ENCODE peak calls at places on chromosomes 11 and 22, in eight cellular contexts. R, Z, U, W, A, M, I and O are unnamed samples.

GRCh38 chr11:76901144-76901543 is 40.4 kb downstream of the ACER3 start:
- DNase-seq in R (no peak), Z (no peak), U (no peak), W (no peak), A (no peak), M (no peak), I (no peak), O (no peak)

GRCh38 chr11:116702772-116703360 is 69.9 kb downstream of the BUD13 start:
- DNase-seq in R (no peak), Z (no peak), U (no peak), W (peak), A (no peak), M (no peak), I (no peak), O (no peak)

GRCh38 chr11:130020323-130020722 is 17.7 kb upstream of the PRDM10 start:
- DNase-seq in R (no peak), Z (no peak), U (no peak), W (no peak), A (no peak), M (no peak), I (no peak), O (no peak)

GRCh38 chr22:24105018-24105360 is 76.3 kb upstream of the SUSD2 start:
- DNase-seq in R (peak), Z (no peak), U (no peak), W (no peak), A (no peak), M (no peak), I (peak), O (no peak)

GRCh38 chr11:10993186-10993585 is 135.3 kb upstream of the ZBED5 start:
- DNase-seq in R (no peak), Z (no peak), U (no peak), W (no peak), A (no peak), M (no peak), I (no peak), O (no peak)

GRCh38 chr11:19418221-19418620 is 177.5 kb upstream of the E2F8 start:
- DNase-seq in R (no peak), Z (no peak), U (no peak), W (no peak), A (no peak), M (no peak), I (no peak), O (no peak)

GRCh38 chr11:131217313-131218297 is 152.8 kb upstream of the NTM start:
- DNase-seq in R (no peak), Z (no peak), U (peak), W (no peak), A (no peak), M (no peak), I (no peak), O (peak)

GRCh38 chr11:63870351-63871197 is 31.7 kb downstream of the MARK2 start:
- DNase-seq in R (no peak), Z (no peak), U (no peak), W (peak), A (peak), M (no peak), I (no peak), O (no peak)

GRCh38 chr22:43884600-43885318 is 7.1 kb downstream of the PNPLA5 start:
- DNase-seq in R (peak), Z (no peak), U (no peak), W (peak), A (peak), M (no peak), I (peak), O (peak)

GRCh38 chr11:111733009-111733408 is 33.2 kb downstream of the PPP2R1B start:
- DNase-seq in R (peak), Z (no peak), U (peak), W (no peak), A (peak), M (no peak), I (no peak), O (no peak)

GRCh38 chr11:71332046-71332445 is 79.7 kb upstream of the SHANK2 start:
- DNase-seq in R (no peak), Z (peak), U (no peak), W (no peak), A (peak), M (no peak), I (no peak), O (no peak)

GRCh38 chr22:21098099-21098671 is 52.4 kb downstream of the LRRC74B start:
- DNase-seq in R (no peak), Z (peak), U (no peak), W (no peak), A (no peak), M (no peak), I (no peak), O (no peak)

GRCh38 chr11:63769044-63769718 is 606 bp upstream of the ZFTA start:
- DNase-seq in R (peak), Z (no peak), U (no peak), W (no peak), A (no peak), M (no peak), I (peak), O (peak)

GRCh38 chr11:115920087-115920461 is 415.9 kb upstream of the CADM1 start:
- DNase-seq in R (no peak), Z (no peak), U (no peak), W (no peak), A (no peak), M (no peak), I (no peak), O (no peak)

GRCh38 chr11:47332791-47333525 is 19.5 kb downstream of the MYBPC3 start:
- DNase-seq in R (no peak), Z (no peak), U (no peak), W (no peak), A (no peak), M (no peak), I (no peak), O (no peak)

GRCh38 chr22:44588348-44588747 is 90.3 kb upstream of the RTL6 start:
- DNase-seq in R (no peak), Z (no peak), U (no peak), W (no peak), A (no peak), M (no peak), I (no peak), O (no peak)

GRCh38 chr11:126431401-126432064 is 76.0 kb downstream of the ST3GAL4 start:
- DNase-seq in R (peak), Z (no peak), U (no peak), W (no peak), A (peak), M (no peak), I (no peak), O (no peak)

GRCh38 chr11:114478768-114479167 is 39.5 kb downstream of the REXO2 start:
- DNase-seq in R (no peak), Z (no peak), U (no peak), W (peak), A (no peak), M (no peak), I (no peak), O (no peak)

GRCh38 chr11:120739780-120740179 is 228.2 kb downstream of the GRIK4 start:
- DNase-seq in R (no peak), Z (no peak), U (no peak), W (no peak), A (no peak), M (no peak), I (no peak), O (no peak)

GRCh38 chr11:111091341-111091740 is 154.2 kb upstream of the POU2AF2 start:
- DNase-seq in R (no peak), Z (no peak), U (no peak), W (no peak), A (no peak), M (no peak), I (no peak), O (no peak)

GRCh38 chr11:105144887-105145286 is 5.3 kb upstream of the CARD18 start:
- DNase-seq in R (no peak), Z (no peak), U (peak), W (peak), A (no peak), M (no peak), I (no peak), O (no peak)

GRCh38 chr11:83349371-83349770 is 63.2 kb upstream of the CCDC90B start:
- DNase-seq in R (no peak), Z (no peak), U (no peak), W (no peak), A (no peak), M (no peak), I (peak), O (no peak)
- H3K4me3 ChIP-seq in R (no peak), Z (no peak), U (no peak), W (no peak), A (no peak), M (no peak), I (no peak), O (no peak)

GRCh38 chr11:70111269-70112016 is 33.3 kb downstream of the ANO1 start:
- DNase-seq in R (peak), Z (peak), U (peak), W (peak), A (peak), M (no peak), I (no peak), O (no peak)
- H3K4me3 ChIP-seq in R (no peak), Z (no peak), U (no peak), W (no peak), A (peak), M (no peak), I (no peak), O (no peak)

GRCh38 chr22:31504282-31504681 is 7.9 kb downstream of the SFI1 start:
- DNase-seq in R (no peak), Z (no peak), U (no peak), W (no peak), A (no peak), M (no peak), I (no peak), O (no peak)

GRCh38 chr22:31508536-31508935 is 12.2 kb downstream of the SFI1 start:
- DNase-seq in R (no peak), Z (no peak), U (no peak), W (no peak), A (no peak), M (no peak), I (no peak), O (no peak)

DNA sequence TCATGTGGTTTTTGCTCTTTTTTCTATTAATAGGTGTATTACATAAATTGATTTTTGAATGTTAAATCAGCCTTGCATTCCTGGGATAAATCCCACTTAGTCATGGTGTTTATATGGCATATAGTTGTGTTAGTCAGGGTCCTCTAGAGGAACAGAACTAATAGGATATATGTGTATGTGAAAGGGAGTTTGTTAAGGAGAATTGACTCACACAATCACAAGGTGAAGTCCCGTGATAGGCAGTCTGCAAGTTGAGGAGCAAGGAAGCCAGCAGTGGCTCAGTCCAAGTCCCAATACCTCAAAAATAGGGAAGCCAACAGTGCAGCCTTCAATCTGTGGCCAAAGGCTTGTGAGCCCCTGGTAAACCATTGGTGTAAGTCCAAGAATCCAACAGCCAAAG is 12.7 kb downstream of the SFI1 start:
- DNase-seq in R (no peak), Z (no peak), U (no peak), W (no peak), A (no peak), M (no peak), I (no peak), O (no peak)
- H3K4me3 ChIP-seq in R (no peak), Z (no peak), U (no peak), W (no peak), A (no peak), M (no peak), I (no peak), O (no peak)

GRCh38 chr11:72523991-72524390 is 89.7 kb upstream of the CLPB start:
- DNase-seq in R (no peak), Z (no peak), U (no peak), W (no peak), A (no peak), M (no peak), I (no peak), O (no peak)

GRCh38 chr11:72522186-72522585 is 87.9 kb upstream of the CLPB start:
- DNase-seq in R (no peak), Z (no peak), U (no peak), W (no peak), A (no peak), M (no peak), I (no peak), O (no peak)

GRCh38 chr11:72521672-72522071 is 87.3 kb upstream of the CLPB start:
- DNase-seq in R (no peak), Z (no peak), U (no peak), W (no peak), A (no peak), M (no peak), I (no peak), O (no peak)

GRCh38 chr11:72520815-72521214 is 86.5 kb upstream of the CLPB start:
- DNase-seq in R (no peak), Z (no peak), U (no peak), W (no peak), A (no peak), M (no peak), I (no peak), O (no peak)

DNA sequence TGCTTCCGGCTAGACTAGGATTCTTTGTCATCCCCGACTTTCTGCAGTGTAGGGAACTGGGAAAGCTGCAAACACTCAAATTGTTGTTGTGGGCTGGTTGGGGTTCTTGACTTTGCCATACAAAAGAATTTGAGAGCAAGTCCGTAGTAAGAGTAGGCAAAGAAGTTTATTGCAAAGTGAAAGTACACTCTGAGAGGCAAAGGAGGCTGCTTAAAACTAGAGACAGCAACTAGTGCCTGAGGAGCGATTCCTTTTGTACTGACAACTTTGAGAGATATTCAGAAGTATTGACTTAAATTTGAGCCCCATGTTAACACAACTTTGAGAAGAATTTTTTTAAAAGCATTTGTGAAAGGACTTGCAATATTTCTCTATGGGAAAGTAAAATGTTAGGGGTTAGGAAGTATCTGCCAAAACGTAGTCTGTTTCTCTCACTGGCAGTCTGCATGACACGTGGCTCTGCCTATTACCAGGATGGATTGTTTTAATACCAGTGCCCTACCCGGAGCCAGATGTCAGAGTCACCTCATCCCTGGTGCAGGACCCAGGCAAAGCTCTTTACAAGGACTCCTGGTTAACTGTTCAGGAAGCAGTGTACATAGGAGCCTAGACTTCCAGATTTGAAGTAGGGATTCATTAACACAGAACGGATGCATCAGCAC is 85.0 kb upstream of the CLPB start:
- DNase-seq in R (no peak), Z (no peak), U (no peak), W (peak), A (no peak), M (no peak), I (no peak), O (no peak)
- H3K4me3 ChIP-seq in R (no peak), Z (peak), U (peak), W (no peak), A (peak), M (peak), I (peak), O (no peak)

GRCh38 chr11:65854871-65855837 is 2.8 kb downstream of the CFL1 start:
- DNase-seq in R (no peak), Z (no peak), U (no peak), W (no peak), A (no peak), M (no peak), I (no peak), O (no peak)
- H3K4me3 ChIP-seq in R (no peak), Z (no peak), U (peak), W (peak), A (peak), M (no peak), I (no peak), O (no peak)

DNA sequence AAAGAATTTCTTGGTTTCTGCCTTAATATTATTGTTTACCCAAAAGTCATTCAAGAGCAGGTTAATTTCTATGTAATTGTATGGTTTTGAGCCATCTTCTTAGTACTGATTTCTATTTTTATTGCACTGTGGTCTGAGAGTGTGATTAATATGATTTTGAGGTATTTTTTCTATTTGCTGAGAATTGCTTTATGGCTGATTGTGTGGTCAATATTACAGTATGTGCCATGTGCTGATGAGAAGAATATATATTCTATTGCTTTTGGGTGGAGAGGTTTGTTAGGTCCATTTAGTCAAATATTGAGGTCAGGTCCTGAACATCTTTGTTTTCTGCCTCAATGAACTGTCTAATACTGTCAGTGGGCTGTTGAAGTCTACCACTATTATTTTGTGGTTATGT is 20.7 kb upstream of the RAB38 start:
- DNase-seq in R (no peak), Z (no peak), U (no peak), W (no peak), A (no peak), M (no peak), I (no peak), O (no peak)
- H3K4me3 ChIP-seq in R (no peak), Z (no peak), U (no peak), W (no peak), A (no peak), M (no peak), I (no peak), O (no peak)

GRCh38 chr11:1748467-1749019 is 1.9 kb downstream of the IFITM10 start:
- DNase-seq in R (no peak), Z (peak), U (no peak), W (no peak), A (no peak), M (no peak), I (no peak), O (no peak)

GRCh38 chr11:1747753-1748466 is 2.5 kb downstream of the IFITM10 start:
- DNase-seq in R (no peak), Z (peak), U (no peak), W (no peak), A (no peak), M (no peak), I (peak), O (no peak)

GRCh38 chr11:1746516-1746931 is 3.9 kb downstream of the IFITM10 start:
- DNase-seq in R (no peak), Z (peak), U (no peak), W (no peak), A (peak), M (no peak), I (peak), O (no peak)

GRCh38 chr11:1745701-1746320 is 4.6 kb downstream of the IFITM10 start:
- DNase-seq in R (no peak), Z (no peak), U (no peak), W (no peak), A (no peak), M (no peak), I (no peak), O (no peak)

DNA sequence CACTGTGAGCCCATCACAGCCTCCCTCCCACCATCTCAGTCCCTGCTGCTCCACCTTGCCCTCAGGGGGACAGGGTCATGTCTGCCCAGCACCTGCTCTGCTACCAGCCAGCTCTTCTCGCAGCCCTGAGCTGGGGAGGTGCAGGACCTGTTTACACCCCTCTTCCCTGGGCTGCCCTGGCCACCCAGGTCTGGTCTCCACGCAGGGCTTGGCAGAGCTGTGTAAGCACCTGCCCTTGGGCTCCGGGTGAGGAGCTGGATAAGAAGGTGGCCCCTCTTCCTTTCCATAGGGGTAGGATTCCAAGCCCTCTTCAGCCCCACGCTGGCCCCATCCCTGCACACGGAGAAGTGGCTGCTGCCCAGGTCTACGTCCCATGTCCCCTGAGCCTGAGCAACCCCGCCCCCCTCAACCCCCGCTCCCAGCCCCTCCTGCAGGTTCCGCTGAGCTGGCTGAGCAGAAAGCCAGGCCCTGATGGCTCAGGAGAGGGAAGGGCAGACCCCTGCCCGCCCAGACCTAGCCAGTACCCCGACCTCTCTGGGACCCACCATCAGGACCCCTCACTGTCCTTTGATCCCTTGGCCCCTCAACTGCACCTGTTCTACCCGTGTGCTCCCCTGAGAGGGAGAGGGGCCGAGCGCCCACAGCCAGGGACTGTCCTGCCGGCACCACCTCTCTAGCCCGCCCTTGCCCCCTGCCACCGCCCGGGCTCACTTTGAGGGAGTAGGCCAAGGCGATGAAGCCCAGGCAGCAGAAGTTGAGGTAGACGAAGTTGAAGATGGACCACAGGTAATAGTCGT is 3.2 kb downstream of the IFITM10 start:
- DNase-seq in R (no peak), Z (peak), U (no peak), W (no peak), A (no peak), M (no peak), I (peak), O (no peak)
- H3K4me3 ChIP-seq in R (no peak), Z (peak), U (no peak), W (no peak), A (no peak), M (no peak), I (peak), O (no peak)